ENCODE peak calls at places on chromosomes 16 and 17, in five cellular contexts. X is H9, F is H1, V is GM23248, J is K562. Z is an unnamed sample.

GRCh38 chr16:67934306-67935095 is 2.1 kb downstream of the PSMB10 start:
- DNase-seq in X (no peak), F (no peak), V (no peak), J (peak; percentile 43), Z (no peak)

GRCh38 chr17:70320642-70321345 is 151.5 kb downstream of the KCNJ2 start:
- DNase-seq in X (no peak), F (no peak), V (peak; percentile 6), J (no peak), Z (no peak)

GRCh38 chr16:88763502-88764053 is 21.4 kb downstream of the PIEZO1 start:
- DNase-seq in X (peak; percentile 89), F (no peak), V (no peak), J (peak; percentile 60), Z (peak; percentile 97)

GRCh38 chr17:6786618-6787017 is 10.6 kb downstream of the FBXO39 start:
- DNase-seq in X (no peak), F (no peak), V (peak; percentile 95), J (no peak), Z (no peak)

GRCh38 chr16:590165-590874 is 454 bp downstream of the RAB40C start:
- DNase-seq in X (no peak), F (no peak), V (peak; percentile 88), J (peak; percentile 29), Z (no peak)

GRCh38 chr16:69276143-69277115 is 34.7 kb upstream of the VPS4A start:
- DNase-seq in X (no peak), F (no peak), V (peak; percentile 99), J (no peak), Z (no peak)

GRCh38 chr16:23497543-23497868 is 12.8 kb downstream of the GGA2 start:
- DNase-seq in X (no peak), F (no peak), V (no peak), J (no peak), Z (no peak)

GRCh38 chr16:4062212-4062802 is 53.9 kb downstream of the ADCY9 start:
- DNase-seq in X (no peak), F (no peak), V (no peak), J (no peak), Z (no peak)

GRCh38 chr16:17408955-17409441 is 61.8 kb downstream of the XYLT1 start:
- DNase-seq in X (no peak), F (no peak), V (no peak), J (no peak), Z (no peak)

GRCh38 chr16:58127033-58127556 is 2.1 kb downstream of the CFAP20 start:
- DNase-seq in X (no peak), F (no peak), V (peak; percentile 85), J (peak; percentile 54), Z (peak; percentile 52)

GRCh38 chr16:50776042-50776441 is 34.2 kb downstream of the CYLD start:
- DNase-seq in X (no peak), F (no peak), V (no peak), J (no peak), Z (no peak)

GRCh38 chr17:61416211-61416539 is 16.5 kb downstream of the TBX2 start:
- DNase-seq in X (peak; percentile 36), F (no peak), V (no peak), J (no peak), Z (no peak)

GRCh38 chr17:66296289-66296725 is 6.1 kb upstream of the PRKCA start:
- DNase-seq in X (no peak), F (no peak), V (no peak), J (peak; percentile 91), Z (no peak)

GRCh38 chr17:47872019-47872650 is 21.2 kb upstream of the SP6 start:
- DNase-seq in X (peak; percentile 64), F (no peak), V (peak; percentile 31), J (no peak), Z (peak; percentile 70)

GRCh38 chr17:47871048-47871447 is 20.1 kb upstream of the SP6 start:
- DNase-seq in X (no peak), F (no peak), V (no peak), J (no peak), Z (no peak)

GRCh38 chr17:47875011-47875471 is 21.0 kb upstream of the SP2 start:
- DNase-seq in X (no peak), F (no peak), V (no peak), J (no peak), Z (no peak)

GRCh38 chr17:47873200-47874090 is 22.5 kb upstream of the SP6 start:
- DNase-seq in X (no peak), F (no peak), V (no peak), J (no peak), Z (peak; percentile 34)

DNA sequence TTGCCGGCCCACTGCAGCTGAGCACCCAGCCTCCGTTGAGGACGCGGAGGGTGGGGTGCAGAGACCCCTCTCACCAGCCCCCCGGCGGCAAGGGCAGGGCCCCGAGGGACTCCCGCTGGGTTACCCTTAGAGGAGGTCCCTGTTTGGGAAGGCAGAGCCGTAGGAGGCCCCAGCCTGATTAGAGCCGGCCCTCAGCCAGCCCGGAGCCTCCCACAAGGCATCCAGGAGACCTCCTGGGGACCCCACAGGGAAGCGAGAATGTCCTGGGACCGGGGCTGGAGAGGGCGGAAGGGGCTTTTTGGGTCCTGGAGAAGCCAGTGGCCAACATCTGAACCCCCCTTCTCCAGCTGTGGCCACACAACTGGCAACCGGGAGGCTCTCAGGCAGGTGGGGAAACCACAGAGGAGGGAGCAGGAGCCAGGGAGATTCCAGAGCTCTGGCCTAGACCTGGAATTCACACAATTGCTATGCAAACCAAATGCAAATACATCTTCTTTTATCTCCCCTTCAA is 21.7 kb upstream of the SP6 start:
- DNase-seq in X (peak; percentile 78), F (no peak), V (no peak), J (no peak), Z (peak; percentile 76)
- H2AFZ ChIP-seq in X (no peak overlapping the region), F (no peak overlapping the region), V (peak overlapping the region; percentile 47), J (no peak overlapping the region), Z (peak overlapping the region; percentile 98)

GRCh38 chr17:81734405-81735055 is 22.4 kb downstream of the SLC25A10 start:
- DNase-seq in X (no peak), F (no peak), V (no peak), J (no peak), Z (no peak)

GRCh38 chr17:81735181-81736102 is 23.4 kb downstream of the SLC25A10 start:
- DNase-seq in X (no peak), F (no peak), V (peak; percentile 88), J (peak; percentile 77), Z (no peak)

GRCh38 chr17:81727324-81728031 is 15.4 kb downstream of the SLC25A10 start:
- DNase-seq in X (no peak), F (no peak), V (no peak), J (no peak), Z (no peak)

GRCh38 chr17:81733507-81734404 is 21.7 kb downstream of the SLC25A10 start:
- DNase-seq in X (peak; percentile 94), F (no peak), V (peak; percentile 88), J (peak; percentile 81), Z (peak; percentile 89)

GRCh38 chr17:81731271-81731670 is 19.2 kb downstream of the SLC25A10 start:
- DNase-seq in X (no peak), F (no peak), V (peak; percentile 67), J (no peak), Z (no peak)
- H2AFZ ChIP-seq in X (no peak overlapping the region), F (no peak overlapping the region), V (peak overlapping the region; percentile 24), J (no peak overlapping the region), Z (peak overlapping the region; percentile 95)

GRCh38 chr17:42520540-42520951 is 15.5 kb upstream of the NAGLU start:
- DNase-seq in X (peak; percentile 42), F (no peak), V (peak; percentile 50), J (peak; percentile 48), Z (peak; percentile 36)
- H2AFZ ChIP-seq in X (no peak overlapping the region), F (no peak overlapping the region), V (no peak overlapping the region), J (no peak overlapping the region), Z (no peak overlapping the region)

GRCh38 chr17:63405741-63406261 is 40.3 kb downstream of the CYB561 start:
- DNase-seq in X (no peak), F (no peak), V (peak; percentile 85), J (peak; percentile 73), Z (peak; percentile 92)
- H2AFZ ChIP-seq in X (no peak overlapping the region), F (peak overlapping the region; percentile 4), V (no peak overlapping the region), J (peak overlapping the region; percentile 35), Z (no peak overlapping the region)

DNA sequence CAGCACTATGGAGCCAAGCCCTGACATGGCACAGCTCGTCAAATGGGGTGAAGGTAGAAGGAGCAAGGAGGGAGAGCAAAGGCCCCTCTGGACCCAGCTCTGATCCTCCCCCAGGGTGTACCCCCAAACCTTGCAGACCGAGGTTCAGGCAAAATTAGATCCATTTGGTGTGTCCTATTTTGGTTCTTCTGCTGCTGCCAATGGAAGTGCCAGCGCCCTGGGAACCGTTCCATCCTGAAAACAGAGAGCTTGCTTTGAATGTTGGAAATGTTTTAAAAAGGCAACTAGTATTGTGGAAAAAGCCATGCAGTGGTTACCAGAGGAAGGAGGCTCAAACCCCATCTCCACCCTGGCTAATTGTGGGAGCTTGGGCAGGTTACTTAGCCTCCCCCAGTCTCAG is 161.2 kb upstream of the RPL38 start:
- DNase-seq in X (no peak), F (no peak), V (no peak), J (no peak), Z (no peak)
- H2AFZ ChIP-seq in X (no peak overlapping the region), F (no peak overlapping the region), V (no peak overlapping the region), J (no peak overlapping the region), Z (no peak overlapping the region)

DNA sequence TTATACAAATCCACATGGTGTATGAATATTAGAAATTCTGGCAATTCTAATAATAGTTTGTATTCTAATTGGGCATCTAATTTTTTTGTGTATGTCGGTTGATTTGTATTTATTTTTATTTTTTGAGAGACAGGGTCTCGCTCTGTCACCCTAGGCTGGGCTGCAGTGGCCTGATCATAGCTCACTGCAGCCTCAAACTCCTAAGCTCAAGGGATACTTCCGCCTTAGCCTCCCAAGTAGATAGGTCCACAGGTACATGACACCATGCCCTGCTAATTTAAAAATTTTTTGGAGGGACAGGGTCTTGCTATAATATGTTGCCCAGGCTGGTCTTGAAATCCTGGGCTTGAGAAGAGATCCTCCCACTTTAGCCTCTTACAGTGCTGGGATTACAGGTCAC is 104.6 kb downstream of the TRIM37 start:
- DNase-seq in X (no peak), F (no peak), V (no peak), J (no peak), Z (no peak)
- H2AFZ ChIP-seq in X (no peak overlapping the region), F (no peak overlapping the region), V (no peak overlapping the region), J (no peak overlapping the region), Z (no peak overlapping the region)

DNA sequence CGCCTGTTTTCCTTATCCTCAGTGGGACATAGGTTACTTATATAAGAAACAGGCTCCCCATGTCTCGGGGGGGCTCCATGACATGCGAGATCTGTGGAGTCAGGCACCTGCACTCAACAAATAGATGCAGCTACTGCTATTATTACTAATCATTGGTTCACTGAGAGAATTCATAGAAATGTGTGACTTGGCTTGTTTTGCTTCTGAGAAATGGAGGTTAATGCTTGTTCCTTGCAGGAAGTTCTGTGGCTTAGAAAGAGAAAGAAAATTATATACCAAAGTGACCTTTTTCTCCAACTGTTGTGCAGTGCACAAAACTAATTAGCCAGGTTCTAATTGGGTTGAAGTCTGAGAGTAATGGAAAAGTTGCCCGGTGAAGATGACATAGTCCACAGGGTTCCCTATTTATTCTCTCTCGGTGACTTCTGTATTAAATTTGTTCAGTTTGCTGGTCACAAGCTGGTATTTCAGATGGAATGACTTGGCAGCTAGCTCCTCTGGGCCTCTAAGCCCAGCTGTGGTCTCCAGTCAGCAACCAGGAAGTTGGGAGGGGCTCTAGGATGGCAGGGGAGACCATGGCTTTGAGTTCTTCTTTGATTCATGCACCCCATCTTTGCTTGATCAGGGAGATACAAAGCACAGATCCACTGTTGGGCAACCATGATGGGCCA is 17.6 kb upstream of the MAF start:
- DNase-seq in X (no peak), F (no peak), V (no peak), J (no peak), Z (no peak)
- H2AFZ ChIP-seq in X (no peak overlapping the region), F (no peak overlapping the region), V (no peak overlapping the region), J (no peak overlapping the region), Z (no peak overlapping the region)

GRCh38 chr16:80151706-80152073 is 389.1 kb upstream of the DYNLRB2 start:
- DNase-seq in X (no peak), F (no peak), V (no peak), J (no peak), Z (no peak)
- H2AFZ ChIP-seq in X (no peak overlapping the region), F (no peak overlapping the region), V (no peak overlapping the region), J (no peak overlapping the region), Z (no peak overlapping the region)